ENCODE peak calls at places on chromosome 10, in four cellular contexts. L is psoas muscle, U is A549, A is upper lobe of right lung. R is an unnamed sample.

GRCh38 chr10:128072941-128073615 is 53.1 kb downstream of the MKI67 start:
- DNase-seq in L (no peak), U (no peak), A (peak), R (no peak)

GRCh38 chr10:43039629-43040481 is 37.0 kb upstream of the RET start:
- DNase-seq in U (no peak), L (no peak), A (peak), R (no peak)

GRCh38 chr10:130687566-130687965 is 551.4 kb downstream of the GLRX3 start:
- DNase-seq in A (no peak), L (no peak), U (no peak), R (no peak)

GRCh38 chr10:113357688-113358306 is 195.1 kb upstream of the HABP2 start:
- DNase-seq in U (no peak), A (no peak), L (no peak), R (no peak)

GRCh38 chr10:83222300-83222699 is 917.0 kb upstream of the GHITM start:
- DNase-seq in L (no peak), U (no peak), A (no peak), R (no peak)

GRCh38 chr10:114714281-114714741 is 56.2 kb upstream of the ABLIM1 start:
- DNase-seq in A (no peak), L (no peak), U (peak), R (no peak)

GRCh38 chr10:95242581-95243317 is 48.1 kb downstream of the PDLIM1 start:
- DNase-seq in A (no peak), U (peak), L (no peak), R (no peak)

GRCh38 chr10:18164771-18165361 is 24.6 kb downstream of the CACNB2 start:
- DNase-seq in U (no peak), L (no peak), A (no peak), R (no peak)

GRCh38 chr10:86795353-86795752 is 38.9 kb downstream of the BMPR1A start:
- DNase-seq in U (peak), L (no peak), A (no peak), R (no peak)

GRCh38 chr10:9957352-9957751 is 1060.3 kb upstream of the CELF2 start:
- DNase-seq in L (no peak), U (no peak), A (no peak), R (no peak)

GRCh38 chr10:71052708-71053107 is 159.7 kb upstream of the UNC5B start:
- DNase-seq in L (no peak), A (no peak), U (no peak), R (no peak)

GRCh38 chr10:43078175-43078985 is 1.5 kb downstream of the RET start:
- DNase-seq in A (no peak), U (no peak), L (no peak), R (no peak)

GRCh38 chr10:88023676-88024075 is 160.3 kb downstream of the PTEN start:
- DNase-seq in A (no peak), U (no peak), L (no peak), R (no peak)

GRCh38 chr10:86244296-86244695 is 122.3 kb downstream of the GRID1 start:
- DNase-seq in L (no peak), U (no peak), A (no peak), R (no peak)

GRCh38 chr10:36666451-36666850 is 458.9 kb upstream of the ANKRD30A start:
- DNase-seq in A (no peak), U (no peak), L (no peak), R (no peak)

GRCh38 chr10:6097063-6097462 is 8.2 kb downstream of the RBM17 start:
- DNase-seq in U (no peak), L (no peak), A (no peak), R (no peak)

GRCh38 chr10:84123362-84123761 is 15.9 kb upstream of the GHITM start:
- DNase-seq in A (no peak), L (no peak), U (no peak), R (no peak)

GRCh38 chr10:112304460-112304859 is 21.3 kb downstream of the TECTB start:
- DNase-seq in A (no peak), L (no peak), U (no peak), R (no peak)

GRCh38 chr10:123134915-123135414 is 805 bp upstream of the HMX3 start:
- DNase-seq in L (no peak), U (no peak), A (no peak), R (no peak)

GRCh38 chr10:27568196-27569175 is 64.4 kb downstream of the RAB18 start:
- DNase-seq in U (no peak), L (no peak), A (no peak), R (no peak)

GRCh38 chr10:17847586-17848296 is 38.6 kb downstream of the MRC1 start:
- DNase-seq in A (no peak), L (no peak), U (no peak), R (no peak)

GRCh38 chr10:11578802-11579255 is 32.6 kb downstream of the USP6NL start:
- DNase-seq in A (no peak), L (no peak), U (no peak), R (no peak)
- H3K4me3 ChIP-seq in A (no peak), L (no peak), U (no peak), R (no peak)

GRCh38 chr10:125021686-125022374 is 79.9 kb downstream of the ZRANB1 start:
- DNase-seq in L (no peak), A (no peak), U (no peak), R (no peak)
- H3K27ac ChIP-seq in L (peak), A (no peak), U (no peak), R (no peak)

GRCh38 chr10:59553127-59553649 is 156.5 kb downstream of the SLC16A9 start:
- DNase-seq in U (no peak), L (no peak), A (no peak), R (no peak)

DNA sequence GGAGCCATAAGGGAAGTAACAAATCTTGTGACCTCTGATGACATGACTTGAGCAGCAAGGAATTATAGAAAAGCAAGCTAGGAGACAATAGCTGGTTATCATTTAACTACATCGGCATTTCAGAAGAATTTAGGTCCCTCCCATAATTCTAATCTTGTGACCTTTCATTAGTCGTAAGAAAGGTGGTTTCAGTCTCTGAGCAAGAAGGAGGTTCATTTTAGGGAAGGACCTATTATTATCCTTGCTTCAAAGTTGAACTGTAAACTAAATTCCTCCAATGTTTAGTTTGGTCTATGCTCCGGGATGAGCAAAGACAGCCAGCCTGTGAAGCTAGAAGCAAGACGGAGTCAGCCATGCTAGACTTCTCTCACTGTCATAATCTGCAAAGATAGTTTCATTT is 159.6 kb downstream of the SLC16A9 start:
- DNase-seq in A (no peak), U (no peak), L (no peak), R (no peak)
- H3K4me3 ChIP-seq in A (no peak), U (no peak), L (no peak), R (no peak)

DNA sequence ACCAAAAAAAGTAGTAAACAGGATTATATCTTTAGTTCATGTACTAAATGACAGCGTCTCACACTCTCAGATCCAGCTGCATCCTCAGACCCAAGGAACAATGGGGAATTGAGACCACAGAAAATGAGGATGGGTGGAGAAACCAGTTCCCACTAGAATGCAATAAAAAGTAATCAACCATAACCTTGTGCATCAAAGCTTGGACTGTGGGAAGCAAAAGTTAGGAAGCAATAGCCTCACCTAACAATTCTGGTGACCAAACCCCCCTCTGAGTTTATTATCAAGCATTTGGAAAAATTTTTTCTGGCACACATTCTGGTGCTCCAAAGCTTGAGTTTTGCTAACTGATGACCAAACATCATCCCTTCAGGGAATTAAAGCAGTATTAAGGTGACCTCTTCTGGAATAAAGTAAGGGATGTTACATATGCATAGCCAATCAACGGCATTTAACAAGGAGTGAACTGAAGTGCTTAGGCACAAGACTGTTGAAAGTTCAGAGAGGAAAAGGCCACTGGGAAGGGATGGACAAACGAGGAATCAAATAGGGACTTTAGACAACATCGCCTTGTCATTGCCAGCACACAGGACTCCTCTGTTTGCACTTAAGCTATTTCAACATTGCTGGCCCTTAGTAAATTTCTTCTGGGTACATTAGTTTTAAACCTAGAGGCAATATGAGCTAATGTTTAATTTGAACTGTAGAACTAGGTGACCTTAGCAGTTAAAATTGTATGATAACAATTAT is 1.2 kb upstream of the MAT1A start:
- DNase-seq in U (no peak), A (no peak), L (no peak), R (no peak)
- H3K27ac ChIP-seq in U (no peak), A (no peak), L (no peak), R (no peak)

GRCh38 chr10:119703903-119704508 is 21.8 kb upstream of the INPP5F start:
- DNase-seq in L (no peak), U (no peak), A (no peak), R (no peak)
- H3K4me3 ChIP-seq in L (no peak), U (no peak), A (no peak), R (no peak)

GRCh38 chr10:110041479-110041829 is 33.7 kb downstream of the ADD3 start:
- DNase-seq in U (no peak), A (no peak), L (no peak), R (no peak)
- H3K27ac ChIP-seq in U (no peak), A (no peak), L (no peak), R (no peak)

R was measured in Peyer's patch.